ENCODE peak calls at places on chromosomes 11 and 22, in five cellular contexts. D is Peyer's patch, E is stomach, R is heart left ventricle, I is HCT116. G is an unnamed sample.

GRCh38 chr11:19244084-19244483 is 3.3 kb upstream of the E2F8 start:
- DNase-seq in D (no peak), E (peak), R (no peak), I (no peak), G (peak)

GRCh38 chr22:50306753-50307749 is at the start of gene PLXNB2:
- DNase-seq in D (peak), E (peak), R (peak), I (peak), G (peak)

GRCh38 chr22:43446881-43447280 is 35.1 kb downstream of the MPPED1 start:
- DNase-seq in D (no peak), E (peak), R (no peak), I (no peak), G (peak)

GRCh38 chr11:99425596-99425995 is 404.8 kb downstream of the CNTN5 start:
- DNase-seq in D (no peak), E (no peak), R (no peak), I (no peak), G (no peak)

GRCh38 chr22:45639747-45640102 is 31.9 kb upstream of the ATXN10 start:
- DNase-seq in D (no peak), E (no peak), R (no peak), I (no peak), G (no peak)

GRCh38 chr11:66473167-66473566 is 6.5 kb downstream of the PELI3 start:
- DNase-seq in D (no peak), E (no peak), R (no peak), I (no peak), G (no peak)

GRCh38 chr11:67439321-67440228 is 2.1 kb upstream of the PTPRCAP start:
- DNase-seq in D (no peak), E (peak), R (peak), I (no peak), G (no peak)

GRCh38 chr22:37887610-37888378 is 18.3 kb upstream of the MICALL1 start:
- DNase-seq in D (no peak), E (no peak), R (no peak), I (no peak), G (peak)

GRCh38 chr11:60625262-60625661 is 74.2 kb upstream of the MS4A8 start:
- DNase-seq in D (no peak), E (peak), R (no peak), I (peak), G (no peak)

GRCh38 chr11:118241191-118242098 is 10.7 kb downstream of the MPZL3 start:
- DNase-seq in D (no peak), E (peak), R (peak), I (peak), G (peak)

GRCh38 chr11:132744771-132745170 is 787.5 kb downstream of the OPCML start:
- DNase-seq in D (no peak), E (no peak), R (no peak), I (no peak), G (no peak)

GRCh38 chr22:42336527-42337227 is 66.2 kb upstream of the TCF20 start:
- DNase-seq in D (no peak), E (no peak), R (no peak), I (no peak), G (no peak)

GRCh38 chr11:12017865-12018453 is 9.5 kb upstream of the DKK3 start:
- DNase-seq in D (no peak), E (no peak), R (peak), I (no peak), G (no peak)

GRCh38 chr11:8503872-8504491 is 90.0 kb downstream of the STK33 start:
- DNase-seq in D (no peak), E (no peak), R (no peak), I (no peak), G (no peak)

GRCh38 chr11:75403037-75403436 is 3.7 kb downstream of the RPS3 start:
- DNase-seq in D (no peak), E (no peak), R (no peak), I (no peak), G (no peak)

GRCh38 chr11:75402002-75402773 is 2.9 kb downstream of the RPS3 start:
- DNase-seq in D (no peak), E (no peak), R (no peak), I (no peak), G (no peak)

GRCh38 chr11:75398906-75399305 is 412 bp upstream of the RPS3 start:
- DNase-seq in D (no peak), E (no peak), R (no peak), I (no peak), G (no peak)

GRCh38 chr11:75399344-75400109 is at the start of gene RPS3:
- DNase-seq in D (peak), E (peak), R (peak), I (peak), G (peak)

DNA sequence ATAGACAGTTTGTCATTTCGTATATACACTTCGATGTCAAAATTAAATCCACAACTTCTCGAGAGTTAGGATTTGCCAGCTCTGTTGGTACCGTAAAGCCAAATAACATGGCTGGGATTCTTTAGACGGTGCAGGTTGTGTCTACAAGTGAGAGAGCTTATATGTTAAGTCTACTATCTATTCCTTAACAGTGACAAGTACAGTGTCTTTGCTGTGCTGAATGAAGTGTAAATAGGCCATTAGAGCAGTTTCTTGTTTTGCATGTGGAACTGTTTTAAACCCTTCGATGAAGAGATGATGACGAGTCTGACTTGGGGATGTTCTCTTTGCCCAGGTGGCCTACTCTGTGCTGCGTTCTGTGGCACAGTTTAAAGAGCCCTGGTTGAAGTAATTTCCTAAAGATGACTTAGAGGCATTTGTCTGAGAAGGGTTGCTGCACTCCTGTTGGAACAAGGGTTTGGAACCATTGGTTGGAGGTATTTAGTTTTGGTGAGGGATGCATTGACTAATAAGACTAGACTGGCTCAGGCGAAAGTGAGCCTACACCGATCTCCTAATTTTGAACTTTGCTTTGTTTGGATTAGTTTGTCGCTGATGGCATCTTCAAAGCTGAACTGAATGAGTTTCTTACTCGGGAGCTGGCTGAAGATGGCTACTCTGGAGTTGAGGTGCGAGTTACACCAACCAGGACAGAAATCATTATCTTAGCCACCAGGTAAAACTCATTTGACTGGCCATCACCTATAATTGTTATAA is 970 bp downstream of the RPS3 start:
- DNase-seq in D (no peak), E (no peak), R (no peak), I (no peak), G (no peak)
- H3K27ac ChIP-seq in D (peak), E (peak), R (peak), I (peak), G (peak)

DNA sequence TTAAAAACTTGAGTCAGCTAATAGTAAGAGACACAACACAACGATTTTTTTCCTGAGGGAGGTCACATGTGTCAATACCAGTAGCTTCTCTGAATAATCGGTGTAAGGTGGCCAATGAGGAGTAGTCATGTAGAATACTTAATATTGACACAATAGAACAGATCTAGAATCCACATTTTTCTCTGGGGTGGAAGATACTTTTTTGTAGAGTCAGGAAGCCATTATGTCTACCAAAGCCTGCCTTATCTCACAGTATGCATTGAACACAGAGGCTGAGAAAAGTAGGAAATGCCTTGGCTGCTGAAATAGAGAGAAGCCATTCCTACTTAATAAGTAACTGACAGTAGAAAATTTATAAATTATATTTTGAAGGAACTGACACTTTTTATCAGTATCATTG is 725.0 kb downstream of the METTL15 start:
- DNase-seq in D (no peak), E (no peak), R (no peak), I (no peak), G (no peak)
- H3K4me3 ChIP-seq in D (no peak), E (no peak), R (no peak), I (no peak), G (no peak)

GRCh38 chr11:76773921-76774361 is 9.2 kb upstream of the TSKU start:
- DNase-seq in D (peak), E (peak), R (peak), I (no peak), G (peak)
- TF ChIP-seq POLR2A in D (no peak), E (no peak), R (no peak), I (no peak), G (no peak)

GRCh38 chr11:121417607-121418006 is 34.5 kb upstream of the SORL1 start:
- DNase-seq in D (no peak), E (no peak), R (no peak), I (no peak), G (no peak)
- H3K27ac ChIP-seq in D (peak), E (no peak), R (peak), I (no peak), G (peak)

DNA sequence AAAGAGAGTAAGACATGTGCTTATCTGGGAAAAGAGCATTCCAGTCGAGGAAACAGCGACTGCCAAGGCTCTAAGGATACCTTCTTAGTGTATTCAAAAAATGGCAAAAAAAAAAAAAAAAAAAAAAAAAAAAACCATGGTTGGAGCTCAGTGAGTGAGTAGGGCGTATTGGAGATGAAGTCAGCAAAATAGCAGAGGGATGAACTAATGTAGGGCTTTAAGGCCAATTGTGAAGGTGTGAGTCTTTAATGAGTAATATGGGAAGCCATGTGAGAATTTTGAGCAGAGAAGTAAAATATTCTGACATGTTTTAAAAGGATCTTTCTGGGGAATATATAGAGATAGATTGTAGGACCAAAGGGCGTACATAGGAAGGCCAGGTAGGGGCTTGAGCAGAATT is 498.6 kb upstream of the ISX start:
- DNase-seq in D (no peak), E (no peak), R (no peak), I (no peak), G (no peak)
- H3K4me3 ChIP-seq in D (no peak), E (no peak), R (no peak), I (no peak), G (no peak)